ENCODE peak calls at places on chromosomes 3 and 15, in eight cellular contexts. A is neuronal stem cell, D is cardiac muscle cell, C is left cardiac atrium, K is NCI-H187 treated with DMSO at 0.1 percent for 48 hours, S is pons, I is colonic mucosa, Z is NCI-H1105 treated with DMSO at 0.1 percent for 48 hours. N is an unnamed sample.
A peak's percentile ranks its signal among the peaks of the same experiment; 100 is the strongest.

GRCh38 chr15:50854594-50855490 is 53.6 kb upstream of the AP4E1 start:
- DNase-seq in C (no peak), A (no peak), Z (no peak), D (no peak), S (no peak), K (no peak), I (no peak), N (no peak)

GRCh38 chr15:101127503-101128076 is 124.3 kb downstream of the CHSY1 start:
- DNase-seq in I (peak; percentile 68), Z (peak; percentile 96), S (peak; percentile 61), A (no peak), K (no peak), D (peak; percentile 96), C (peak; percentile 89), N (peak; percentile 58)

GRCh38 chr3:77320514-77320913 is 280.6 kb downstream of the ROBO2 start:
- DNase-seq in C (no peak), I (no peak), D (peak; percentile 62), A (peak; percentile 30), S (no peak), Z (no peak), K (no peak), N (no peak)

GRCh38 chr15:69903476-69904295 is 194.0 kb downstream of the TLE3 start:
- DNase-seq in I (no peak), A (no peak), S (no peak), C (no peak), Z (no peak), K (no peak), D (peak; percentile 49), N (no peak)

GRCh38 chr3:105793040-105793439 is 75.8 kb downstream of the CBLB start:
- DNase-seq in A (no peak), K (no peak), S (no peak), D (peak; percentile 44), C (no peak), I (no peak), Z (no peak), N (no peak)

GRCh38 chr3:160331127-160331937 is 67.7 kb downstream of the IFT80 start:
- DNase-seq in I (no peak), D (peak; percentile 91), C (no peak), Z (no peak), K (no peak), S (peak; percentile 36), A (no peak), N (no peak)

GRCh38 chr3:44114142-44114541 is 127.5 kb upstream of the TOPAZ1 start:
- DNase-seq in C (peak; percentile 41), K (no peak), I (peak; percentile 41), S (peak; percentile 45), D (peak; percentile 34), A (no peak), Z (no peak), N (no peak)

GRCh38 chr3:122996038-122996580 is 31.5 kb downstream of the SEMA5B start:
- DNase-seq in I (no peak), K (no peak), Z (no peak), C (no peak), A (no peak), D (no peak), S (peak; percentile 65), N (no peak)

GRCh38 chr3:47193871-47194859 is 30.3 kb upstream of the SETD2 start:
- DNase-seq in S (no peak), K (no peak), I (no peak), A (no peak), C (no peak), D (peak; percentile 55), Z (no peak), N (no peak)

GRCh38 chr15:55574096-55574495 is 14.0 kb downstream of the PYGO1 start:
- DNase-seq in C (no peak), Z (no peak), D (no peak), I (no peak), A (no peak), K (no peak), S (no peak), N (no peak)